ENCODE peak calls at places on chromosomes 7 and 10, in nine cellular contexts. V, K, X, Y, M, E, H, F and Q are unnamed samples.

GRCh38 chr7:36600869-36601530 is 123.3 kb downstream of the AOAH start:
- DNase-seq in V (no peak), K (no peak), X (no peak), Y (no peak), M (no peak), E (no peak), H (no peak), F (no peak), Q (no peak)

GRCh38 chr7:35905555-35905954 is 104.7 kb downstream of the SEPTIN7 start:
- DNase-seq in V (no peak), K (no peak), X (no peak), Y (no peak), M (no peak), E (no peak), H (peak), F (no peak), Q (no peak)

GRCh38 chr10:124168581-124168980 is 75.2 kb upstream of the CHST15 start:
- DNase-seq in V (no peak), K (no peak), X (no peak), Y (no peak), M (no peak), E (no peak), H (no peak), F (no peak), Q (no peak)

GRCh38 chr7:123727071-123727837 is 21.5 kb downstream of the WASL start:
- DNase-seq in V (peak), K (no peak), X (no peak), Y (no peak), M (peak), E (no peak), H (peak), F (no peak), Q (no peak)

GRCh38 chr7:158015403-158016116 is 572.1 kb downstream of the PTPRN2 start:
- DNase-seq in V (no peak), K (peak), X (no peak), Y (no peak), M (no peak), E (no peak), H (no peak), F (no peak), Q (no peak)

GRCh38 chr7:129263168-129263567 is 38.3 kb downstream of the AHCYL2 start:
- DNase-seq in V (no peak), K (no peak), X (no peak), Y (no peak), M (no peak), E (peak), H (no peak), F (no peak), Q (no peak)

GRCh38 chr7:585229-585711 is 65.6 kb upstream of the PDGFA start:
- DNase-seq in V (no peak), K (no peak), X (no peak), Y (no peak), M (no peak), E (no peak), H (no peak), F (no peak), Q (no peak)

GRCh38 chr7:137331378-137331777 is 12.2 kb downstream of the PTN start:
- DNase-seq in V (no peak), K (no peak), X (no peak), Y (no peak), M (no peak), E (no peak), H (no peak), F (no peak), Q (no peak)

GRCh38 chr7:43283706-43284105 is 171.3 kb downstream of the HECW1 start:
- DNase-seq in V (no peak), K (no peak), X (no peak), Y (no peak), M (no peak), E (peak), H (no peak), F (no peak), Q (no peak)

GRCh38 chr7:139660317-139661042 is 117.3 kb downstream of the HIPK2 start:
- DNase-seq in V (no peak), K (no peak), X (no peak), Y (no peak), M (peak), E (no peak), H (no peak), F (no peak), Q (no peak)

GRCh38 chr10:47326927-47327330 is 4.7 kb downstream of the GDF2 start:
- DNase-seq in V (no peak), K (no peak), X (no peak), Y (no peak), M (no peak), E (no peak), H (no peak), F (no peak), Q (no peak)

GRCh38 chr7:88539977-88540376 is 219.5 kb upstream of the ZNF804B start:
- DNase-seq in V (no peak), K (peak), X (no peak), Y (no peak), M (no peak), E (no peak), H (no peak), F (no peak), Q (no peak)

GRCh38 chr10:86969421-86970041 is 1.2 kb downstream of the ADIRF start:
- DNase-seq in V (peak), K (no peak), X (peak), Y (no peak), M (no peak), E (no peak), H (peak), F (no peak), Q (no peak)

GRCh38 chr10:86966008-86966654 is 2.2 kb upstream of the ADIRF start:
- DNase-seq in V (no peak), K (no peak), X (peak), Y (no peak), M (no peak), E (no peak), H (no peak), F (no peak), Q (no peak)

GRCh38 chr10:86968271-86968993 is at the start of gene ADIRF:
- DNase-seq in V (peak), K (peak), X (peak), Y (no peak), M (no peak), E (no peak), H (no peak), F (no peak), Q (no peak)

GRCh38 chr10:86968994-86969355 is 693 bp downstream of the ADIRF start:
- DNase-seq in V (no peak), K (no peak), X (no peak), Y (no peak), M (no peak), E (no peak), H (no peak), F (no peak), Q (no peak)

GRCh38 chr10:86967481-86967941 is 771 bp upstream of the ADIRF start:
- DNase-seq in V (no peak), K (no peak), X (peak), Y (no peak), M (no peak), E (no peak), H (no peak), F (no peak), Q (no peak)
- H3K4me3 ChIP-seq in V (no peak), K (peak), X (no peak), Y (no peak), M (no peak), E (no peak), H (no peak), F (no peak), Q (no peak)

DNA sequence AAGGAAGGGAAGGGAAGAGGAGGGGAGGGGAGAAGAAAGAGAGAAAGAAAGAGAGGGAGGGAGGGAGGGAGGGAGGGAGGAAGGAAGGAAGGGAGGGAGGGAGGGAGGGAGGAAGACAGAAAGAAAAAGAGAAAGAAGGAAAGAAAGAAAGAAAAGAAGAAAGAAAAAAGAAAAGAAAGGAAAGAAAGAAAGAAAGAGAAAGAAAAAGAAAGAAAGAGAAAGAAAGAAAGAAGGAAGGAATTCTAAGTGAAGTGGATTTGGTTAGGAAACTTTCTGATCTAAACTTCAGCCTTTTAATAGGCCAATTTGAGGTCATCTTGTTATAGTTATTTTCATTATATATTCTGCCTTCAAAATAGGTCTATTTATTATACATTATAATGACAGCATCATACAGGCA is 4.3 kb downstream of the CAV2 start:
- DNase-seq in V (no peak), K (no peak), X (no peak), Y (no peak), M (no peak), E (no peak), H (no peak), F (no peak), Q (no peak)
- H3K4me3 ChIP-seq in V (no peak), K (no peak), X (no peak), Y (no peak), M (no peak), E (no peak), H (no peak), F (no peak), Q (no peak)

GRCh38 chr7:92696584-92696983 is 106.4 kb upstream of the FAM133B start:
- DNase-seq in V (no peak), K (no peak), X (no peak), Y (no peak), M (no peak), E (no peak), H (no peak), F (no peak), Q (no peak)
- H3K4me3 ChIP-seq in V (no peak), K (no peak), X (no peak), Y (no peak), M (peak), E (no peak), H (no peak), F (no peak), Q (no peak)

DNA sequence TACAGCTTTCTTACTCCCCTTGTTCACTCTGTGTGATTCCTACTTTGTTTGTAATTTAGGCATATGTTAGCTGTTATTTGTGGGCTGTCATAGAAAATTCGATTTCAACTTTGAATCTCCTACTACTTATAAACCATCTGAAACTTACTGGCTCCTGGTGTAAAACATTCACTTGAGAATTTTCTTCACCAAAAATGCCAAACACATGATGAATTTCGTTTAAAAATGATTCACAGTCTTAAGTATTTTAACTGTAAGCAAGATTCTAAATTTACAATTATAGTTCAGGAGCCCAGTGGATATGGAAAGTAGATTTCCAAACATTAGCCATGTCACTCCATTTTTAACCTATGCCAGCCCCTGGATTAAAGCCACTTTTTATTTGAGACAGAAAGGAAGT is 3.1 kb downstream of the CPED1 start:
- DNase-seq in V (peak), K (no peak), X (no peak), Y (no peak), M (no peak), E (no peak), H (peak), F (no peak), Q (no peak)
- H3K4me3 ChIP-seq in V (no peak), K (peak), X (no peak), Y (no peak), M (no peak), E (no peak), H (peak), F (peak), Q (no peak)

GRCh38 chr10:42637142-42637541 is 1.2 kb downstream of the ZNF33B start:
- DNase-seq in V (no peak), K (no peak), X (no peak), Y (no peak), M (peak), E (no peak), H (no peak), F (no peak), Q (no peak)
- H3K4me3 ChIP-seq in V (no peak), K (no peak), X (peak), Y (no peak), M (peak), E (peak), H (no peak), F (peak), Q (peak)

DNA sequence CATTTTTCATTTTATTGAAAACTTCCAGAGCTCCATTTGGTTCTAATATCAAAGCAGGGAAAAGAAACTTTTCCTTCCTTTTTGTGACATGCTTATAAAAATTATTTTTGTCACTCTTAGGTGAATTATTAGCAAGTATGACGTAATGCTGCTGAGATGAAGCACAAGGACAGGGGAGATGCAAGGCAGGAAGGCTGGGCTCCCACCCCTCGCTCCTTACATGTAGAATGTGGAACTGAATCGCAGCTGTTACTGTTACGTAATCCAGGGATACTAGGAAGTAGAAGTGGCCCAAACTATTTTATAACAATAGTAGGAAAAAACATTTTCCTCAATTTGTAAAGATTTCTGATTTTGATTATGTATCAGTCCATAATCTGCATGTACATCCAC is 17.1 kb upstream of the GTPBP4 start:
- DNase-seq in V (no peak), K (no peak), X (no peak), Y (no peak), M (no peak), E (no peak), H (peak), F (no peak), Q (no peak)
- H3K4me3 ChIP-seq in V (no peak), K (no peak), X (no peak), Y (no peak), M (peak), E (no peak), H (no peak), F (no peak), Q (no peak)

GRCh38 chr10:70131560-70131937 is 1.1 kb downstream of the AIFM2 start:
- DNase-seq in V (no peak), K (no peak), X (no peak), Y (no peak), M (no peak), E (no peak), H (no peak), F (no peak), Q (no peak)

GRCh38 chr10:70135046-70135445 is 2.4 kb upstream of the AIFM2 start:
- DNase-seq in V (no peak), K (no peak), X (no peak), Y (no peak), M (no peak), E (no peak), H (no peak), F (no peak), Q (no peak)

GRCh38 chr10:70135684-70136083 is 3.1 kb upstream of the AIFM2 start:
- DNase-seq in V (no peak), K (no peak), X (no peak), Y (no peak), M (no peak), E (no peak), H (no peak), F (no peak), Q (no peak)

GRCh38 chr10:70130878-70131559 is 1.6 kb downstream of the AIFM2 start:
- DNase-seq in V (peak), K (no peak), X (no peak), Y (no peak), M (peak), E (no peak), H (peak), F (no peak), Q (no peak)

DNA sequence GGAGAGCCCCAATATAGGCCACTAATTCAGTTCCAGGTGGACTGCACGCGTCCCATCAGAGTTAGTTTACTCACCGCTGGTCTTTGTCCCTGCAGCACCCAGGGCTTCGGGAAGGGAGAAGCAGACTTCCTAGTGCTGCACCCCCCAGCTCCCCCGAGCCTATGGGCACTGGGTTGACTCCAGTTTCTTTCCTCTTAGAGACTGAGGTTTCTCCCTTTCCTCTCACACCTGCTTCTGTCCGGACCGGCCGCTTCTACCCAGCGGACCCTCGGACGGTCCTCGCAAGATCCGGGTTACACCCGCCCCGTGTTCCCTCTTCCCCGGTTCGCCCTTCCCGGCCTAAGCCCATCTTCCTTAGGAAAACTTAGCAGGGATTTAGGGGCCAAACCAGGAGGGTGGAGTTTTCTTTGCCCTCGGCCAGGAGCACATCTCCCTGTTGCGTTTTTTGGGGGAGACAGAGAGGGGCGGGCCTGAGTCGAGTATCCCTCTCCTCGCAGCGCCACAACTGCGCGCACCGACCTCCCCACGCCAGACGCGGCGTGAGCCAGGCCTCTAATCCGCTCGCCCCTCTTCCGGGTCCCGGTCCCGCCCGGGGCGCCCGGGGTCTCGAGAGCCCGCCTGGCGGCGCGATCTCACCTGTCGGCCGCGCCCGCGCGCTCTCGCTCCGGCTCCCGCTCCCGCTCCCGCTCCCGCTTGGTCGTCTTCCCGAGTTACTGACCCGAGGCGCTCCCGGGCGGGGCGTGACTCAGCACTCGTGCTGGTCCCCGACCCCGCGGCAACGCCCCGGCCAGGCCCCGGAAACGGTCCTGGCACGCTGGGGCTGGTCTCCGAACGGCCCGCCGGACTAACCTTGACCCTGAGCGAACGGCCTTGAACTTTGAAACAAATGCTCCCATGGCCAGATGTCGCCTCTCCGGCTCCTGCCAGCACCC is at the start of gene AIFM2:
- DNase-seq in V (peak), K (peak), X (peak), Y (peak), M (peak), E (peak), H (peak), F (peak), Q (no peak)
- H3K4me3 ChIP-seq in V (peak), K (peak), X (peak), Y (peak), M (peak), E (peak), H (peak), F (peak), Q (no peak)

GRCh38 chr10:78176320-78177012 is 142.8 kb downstream of the RPS24 start:
- DNase-seq in V (no peak), K (no peak), X (no peak), Y (no peak), M (peak), E (no peak), H (no peak), F (no peak), Q (no peak)
- H3K4me3 ChIP-seq in V (no peak), K (no peak), X (no peak), Y (no peak), M (no peak), E (no peak), H (no peak), F (no peak), Q (no peak)